ENCODE peak calls at places on chromosomes 3 and 15, in five cellular contexts. N, Q, U, B and L are unnamed samples.

GRCh38 chr3:36332139-36332538 is 48.2 kb upstream of the STAC start:
- DNase-seq in N (no peak), Q (no peak), U (no peak), B (no peak), L (no peak)

GRCh38 chr15:90774731-90775521 is 57.8 kb downstream of the BLM start:
- DNase-seq in N (peak), Q (no peak), U (no peak), B (no peak), L (peak)

GRCh38 chr15:82158811-82159210 is 103.7 kb downstream of the EFL1 start:
- DNase-seq in N (no peak), Q (no peak), U (no peak), B (no peak), L (no peak)

GRCh38 chr3:11705049-11705448 is 61.3 kb upstream of the VGLL4 start:
- DNase-seq in N (no peak), Q (no peak), U (peak), B (no peak), L (no peak)

GRCh38 chr15:25535866-25536265 is 97.0 kb upstream of the UBE3A start:
- DNase-seq in N (no peak), Q (no peak), U (no peak), B (no peak), L (no peak)

GRCh38 chr3:148528024-148528423 is 169.7 kb upstream of the AGTR1 start:
- DNase-seq in N (peak), Q (no peak), U (no peak), B (no peak), L (no peak)

GRCh38 chr15:82621970-82622369 is 25.2 kb downstream of the CPEB1 start:
- DNase-seq in N (no peak), Q (no peak), U (peak), B (no peak), L (no peak)

GRCh38 chr3:74059301-74059700 is 434.6 kb upstream of the PDZRN3 start:
- DNase-seq in N (no peak), Q (no peak), U (no peak), B (no peak), L (no peak)

GRCh38 chr15:97547381-97547780 is 413.1 kb upstream of the ARRDC4 start:
- DNase-seq in N (no peak), Q (no peak), U (no peak), B (no peak), L (no peak)

GRCh38 chr3:46916799-46917198 is 39.3 kb downstream of the PTH1R start:
- DNase-seq in N (no peak), Q (no peak), U (no peak), B (no peak), L (no peak)

GRCh38 chr3:129961142-129961541 is 13.4 kb upstream of the TRH start:
- DNase-seq in N (no peak), Q (no peak), U (no peak), B (no peak), L (no peak)

GRCh38 chr3:72924055-72924454 is 36.2 kb downstream of the GXYLT2 start:
- DNase-seq in N (no peak), Q (no peak), U (peak), B (no peak), L (no peak)

GRCh38 chr3:97863025-97863424 is 41.2 kb downstream of the CRYBG3 start:
- DNase-seq in N (peak), Q (no peak), U (no peak), B (no peak), L (no peak)

GRCh38 chr15:73941871-73942635 is 15.8 kb downstream of the LOXL1 start:
- DNase-seq in N (no peak), Q (no peak), U (no peak), B (no peak), L (no peak)

GRCh38 chr3:156763931-156764720 is 62.0 kb upstream of the LEKR1 start:
- DNase-seq in N (no peak), Q (no peak), U (no peak), B (no peak), L (no peak)

GRCh38 chr3:138833908-138834358 is 795 bp downstream of the PIK3CB start:
- DNase-seq in N (peak), Q (no peak), U (no peak), B (no peak), L (no peak)

GRCh38 chr15:58438956-58439355 is 7.2 kb downstream of the LIPC start:
- DNase-seq in N (peak), Q (peak), U (peak), B (no peak), L (peak)

GRCh38 chr3:101379695-101380376 is 59.5 kb upstream of the IMPG2 start:
- DNase-seq in N (no peak), Q (no peak), U (no peak), B (no peak), L (no peak)

GRCh38 chr3:159586587-159587202 is 401.9 kb upstream of the IL12A start:
- DNase-seq in N (peak), Q (peak), U (peak), B (peak), L (peak)

GRCh38 chr3:123586131-123586530 is 1.3 kb upstream of the HACD2 start:
- DNase-seq in N (no peak), Q (peak), U (peak), B (peak), L (peak)

GRCh38 chr3:124566701-124567100 is 163.6 kb upstream of the UMPS start:
- DNase-seq in N (no peak), Q (no peak), U (no peak), B (no peak), L (no peak)

GRCh38 chr15:57118013-57118799 is 199.8 kb downstream of the TCF12 start:
- DNase-seq in N (peak), Q (no peak), U (no peak), B (no peak), L (peak)

GRCh38 chr3:129226374-129226773 is 23.0 kb upstream of the COPG1 start:
- DNase-seq in N (peak), Q (no peak), U (no peak), B (no peak), L (peak)

GRCh38 chr3:117407317-117407716 is 697.7 kb downstream of the TUSC7 start:
- DNase-seq in N (peak), Q (no peak), U (no peak), B (no peak), L (no peak)

GRCh38 chr3:112327371-112327951 is 5.5 kb upstream of the CD200 start:
- DNase-seq in N (peak), Q (no peak), U (no peak), B (no peak), L (peak)

GRCh38 chr3:194659778-194660177 is 12.2 kb downstream of the LSG1 start:
- DNase-seq in N (no peak), Q (no peak), U (no peak), B (no peak), L (no peak)

GRCh38 chr3:10919636-10920035 is 72.9 kb upstream of the SLC6A1 start:
- DNase-seq in N (no peak), Q (no peak), U (no peak), B (no peak), L (no peak)

GRCh38 chr3:160756907-160757623 is 1.0 kb downstream of the PPM1L start:
- DNase-seq in N (no peak), Q (peak), U (peak), B (no peak), L (no peak)

GRCh38 chr3:30804983-30805382 is 89.5 kb downstream of the GADL1 start:
- DNase-seq in N (no peak), Q (no peak), U (no peak), B (no peak), L (peak)

GRCh38 chr3:61876797-61877196 is 315.4 kb downstream of the PTPRG start:
- DNase-seq in N (peak), Q (no peak), U (no peak), B (no peak), L (peak)

GRCh38 chr15:36964626-36965025 is 135.7 kb downstream of the MEIS2 start:
- DNase-seq in N (no peak), Q (no peak), U (no peak), B (no peak), L (no peak)

GRCh38 chr3:149547413-149547812 is 72.9 kb downstream of the TM4SF4 start:
- DNase-seq in N (peak), Q (no peak), U (no peak), B (no peak), L (no peak)

GRCh38 chr3:126124148-126124868 is 40.4 kb upstream of the SLC41A3 start:
- DNase-seq in N (no peak), Q (no peak), U (peak), B (no peak), L (no peak)

GRCh38 chr3:72848703-72849081 is 447 bp upstream of the SHQ1 start:
- DNase-seq in N (no peak), Q (no peak), U (no peak), B (no peak), L (no peak)

GRCh38 chr3:152574461-152575079 is 260.4 kb upstream of the P2RY1 start:
- DNase-seq in N (peak), Q (peak), U (no peak), B (no peak), L (peak)

DNA sequence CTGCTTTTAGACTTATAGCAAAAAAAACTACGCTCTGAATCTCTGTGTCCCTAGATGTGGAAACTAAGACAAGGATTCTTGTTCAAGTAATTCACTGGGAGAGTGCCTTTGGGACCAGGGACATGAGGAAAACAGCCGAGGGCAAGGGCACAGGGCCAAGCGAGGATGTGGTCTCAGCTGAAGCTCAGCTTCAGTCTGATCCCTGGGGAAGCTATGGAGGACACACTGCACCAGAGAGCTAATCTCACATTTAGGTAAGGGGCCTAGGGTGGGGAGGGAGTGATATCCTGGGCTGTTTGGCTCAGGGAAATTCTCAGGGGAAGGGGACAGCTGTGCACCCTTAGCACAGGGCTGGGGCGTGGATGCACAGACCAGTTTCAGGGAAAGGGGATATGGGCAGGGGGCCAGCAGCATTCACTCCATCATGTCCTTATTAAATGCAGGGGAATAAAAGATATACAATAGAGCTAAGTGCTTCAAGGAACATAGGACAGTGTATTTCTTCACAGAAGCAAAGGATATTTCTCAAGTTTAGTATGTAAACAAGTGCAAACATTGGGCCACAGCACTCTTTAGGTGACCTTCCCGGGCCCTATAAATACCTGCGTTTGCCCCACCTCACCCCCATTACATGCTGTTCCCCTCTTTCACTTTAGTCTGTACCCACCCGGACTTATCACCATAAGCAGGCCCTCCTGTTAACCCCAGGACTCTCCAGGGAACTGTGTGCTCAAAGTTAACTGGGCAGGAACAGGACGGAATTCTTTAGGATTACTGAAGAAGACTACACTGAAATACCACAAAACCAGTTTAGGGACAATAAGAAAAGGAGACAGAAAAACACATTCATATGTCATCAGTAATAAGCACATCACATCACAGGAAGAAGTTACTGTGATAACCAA is 45.7 kb downstream of the FSIP1 start:
- DNase-seq in N (no peak), Q (no peak), U (no peak), B (no peak), L (no peak)
- H2BK15ac ChIP-seq in N (no peak), Q (no peak), U (no peak), B (no peak), L (no peak)

GRCh38 chr15:101070024-101070423 is 150.9 kb downstream of the LRRK1 start:
- DNase-seq in N (no peak), Q (no peak), U (no peak), B (no peak), L (peak)
- H3K14ac ChIP-seq in N (peak), Q (no peak), U (peak), B (no peak), L (no peak)

GRCh38 chr15:76310470-76311070 is 699 bp downstream of the ETFA start:
- DNase-seq in N (no peak), Q (no peak), U (no peak), B (no peak), L (peak)
- H2BK120ac ChIP-seq in N (peak), Q (no peak), U (no peak), B (no peak), L (peak)

DNA sequence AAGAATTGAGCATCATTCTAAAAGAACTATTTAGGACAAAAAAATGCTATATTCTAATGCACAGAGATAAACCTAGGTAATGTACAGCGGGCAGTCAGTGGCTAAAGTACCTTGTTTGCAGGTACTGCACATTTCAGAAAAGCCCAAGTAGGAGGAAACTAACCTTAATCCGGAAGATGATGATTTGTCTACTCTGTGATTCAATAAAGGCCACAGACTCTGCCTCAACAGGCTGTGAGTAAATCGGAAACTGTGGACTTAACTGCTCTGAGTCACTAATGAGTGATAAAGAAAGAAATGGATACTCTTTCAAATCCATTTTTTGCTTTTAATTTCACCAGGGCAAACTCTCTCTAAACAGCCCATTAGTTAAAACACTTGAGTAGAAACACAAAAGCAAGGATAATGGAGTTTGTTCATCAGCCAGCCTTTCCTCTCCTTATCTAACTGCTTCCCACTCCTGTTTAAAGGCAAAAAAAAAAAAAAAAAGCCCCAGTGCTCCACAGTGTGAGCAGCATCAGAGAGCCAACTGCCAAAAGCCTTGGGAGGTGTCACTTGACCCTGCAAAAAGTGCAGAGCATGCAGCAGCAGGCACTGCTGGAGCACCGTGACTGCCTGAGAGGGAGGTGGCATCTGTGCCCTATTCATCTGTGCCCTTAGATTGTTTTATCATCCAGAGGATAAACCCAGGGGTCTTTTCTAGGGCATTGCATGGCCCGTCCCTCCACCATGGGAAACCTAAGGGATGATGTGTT is 187.7 kb downstream of the SATB1 start:
- DNase-seq in N (peak), Q (no peak), U (no peak), B (no peak), L (peak)
- H2BK15ac ChIP-seq in N (no peak), Q (no peak), U (no peak), B (no peak), L (no peak)

DNA sequence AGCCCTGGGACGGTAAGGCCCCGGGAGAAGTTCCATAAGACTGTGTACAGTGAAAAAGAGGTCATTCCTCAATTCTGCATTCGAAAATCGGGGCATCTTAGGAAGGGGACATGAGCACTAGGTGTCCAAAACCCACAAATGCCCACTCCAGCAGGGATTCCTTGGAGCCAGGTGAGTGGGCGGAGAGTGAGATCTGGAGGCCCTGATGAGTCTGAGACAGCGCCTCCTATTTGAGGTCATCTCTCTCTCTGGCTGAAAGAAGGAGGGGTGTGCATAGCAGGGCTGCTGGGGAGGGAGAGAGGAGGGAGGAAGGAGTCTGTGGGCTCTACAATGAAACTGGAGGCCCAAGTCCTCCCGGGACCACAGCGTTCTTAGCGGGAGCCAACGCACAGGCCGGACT is 38.1 kb upstream of the LACTB start:
- DNase-seq in N (no peak), Q (no peak), U (peak), B (no peak), L (no peak)
- H3K14ac ChIP-seq in N (no peak), Q (no peak), U (no peak), B (no peak), L (no peak)

GRCh38 chr3:9809615-9810356 is at the start of gene TTLL3:
- DNase-seq in N (peak), Q (peak), U (peak), B (no peak), L (peak)
- H2BK120ac ChIP-seq in N (peak), Q (no peak), U (no peak), B (no peak), L (peak)